ENCODE peak calls at places on chromosomes 4 and X, in five cellular contexts. One of them, this sample, is unnamed. For H3K79me1, the result is how much of the 10 kb centered on the place peaks cover.

GRCh38 chr4:171813195-171813955 is at the start of gene GALNTL6:
- DNase-seq in H9: peak
- DNase-seq in neuronal stem cell: peak
- DNase-seq in IMR-90: no peak
- DNase-seq in mesenchymal stem cell: peak
- DNase-seq in this sample: no peak

GRCh38 chrX:39052751-39053150 is 251.5 kb downstream of the MID1IP1 start:
- DNase-seq in H9: no peak
- DNase-seq in neuronal stem cell: no peak
- DNase-seq in IMR-90: no peak
- DNase-seq in mesenchymal stem cell: no peak
- DNase-seq in this sample: no peak

GRCh38 chr4:184046148-184046547 is 141.0 kb downstream of the STOX2 start:
- DNase-seq in H9: no peak
- DNase-seq in neuronal stem cell: no peak
- DNase-seq in IMR-90: no peak
- DNase-seq in mesenchymal stem cell: no peak
- DNase-seq in this sample: no peak

GRCh38 chrX:7139202-7140081 is 8.1 kb upstream of the STS start:
- DNase-seq in H9: no peak
- DNase-seq in neuronal stem cell: no peak
- DNase-seq in IMR-90: peak
- DNase-seq in mesenchymal stem cell: peak
- DNase-seq in this sample: peak

GRCh38 chr4:78722880-78723279 is 53.3 kb upstream of the BMP2K start:
- DNase-seq in H9: no peak
- DNase-seq in neuronal stem cell: no peak
- DNase-seq in IMR-90: no peak
- DNase-seq in mesenchymal stem cell: no peak
- DNase-seq in this sample: no peak

GRCh38 chr4:87555751-87556619 is 26.8 kb upstream of the SPARCL1 start:
- DNase-seq in H9: no peak
- DNase-seq in neuronal stem cell: no peak
- DNase-seq in IMR-90: peak
- DNase-seq in mesenchymal stem cell: peak
- DNase-seq in this sample: peak

GRCh38 chrX:39811391-39811790 is 286.4 kb downstream of the BCOR start:
- DNase-seq in H9: no peak
- DNase-seq in neuronal stem cell: peak
- DNase-seq in IMR-90: no peak
- DNase-seq in mesenchymal stem cell: peak
- DNase-seq in this sample: no peak

GRCh38 chr4:58247792-58248191 is 1137.6 kb upstream of the IGFBP7 start:
- DNase-seq in H9: peak
- DNase-seq in neuronal stem cell: no peak
- DNase-seq in IMR-90: no peak
- DNase-seq in mesenchymal stem cell: peak
- DNase-seq in this sample: no peak

GRCh38 chr4:965048-965765 is 8.2 kb downstream of the DGKQ start:
- DNase-seq in H9: no peak
- DNase-seq in neuronal stem cell: no peak
- DNase-seq in IMR-90: no peak
- DNase-seq in mesenchymal stem cell: no peak
- DNase-seq in this sample: no peak

GRCh38 chr4:77538574-77539157 is 67.0 kb upstream of the CXCL13 start:
- DNase-seq in H9: no peak
- DNase-seq in neuronal stem cell: no peak
- DNase-seq in IMR-90: no peak
- DNase-seq in mesenchymal stem cell: peak
- DNase-seq in this sample: no peak

GRCh38 chrX:134537179-134537945 is 77.4 kb downstream of the HPRT1 start:
- DNase-seq in H9: no peak
- DNase-seq in neuronal stem cell: no peak
- DNase-seq in IMR-90: peak
- DNase-seq in mesenchymal stem cell: peak
- DNase-seq in this sample: peak

GRCh38 chr4:110510282-110510681 is 34.3 kb downstream of the ENPEP start:
- DNase-seq in H9: no peak
- DNase-seq in neuronal stem cell: no peak
- DNase-seq in IMR-90: no peak
- DNase-seq in mesenchymal stem cell: no peak
- DNase-seq in this sample: no peak

GRCh38 chr4:82711158-82711785 is 87.3 kb downstream of the SCD5 start:
- DNase-seq in H9: no peak
- DNase-seq in neuronal stem cell: no peak
- DNase-seq in IMR-90: no peak
- DNase-seq in mesenchymal stem cell: no peak
- DNase-seq in this sample: no peak

GRCh38 chr4:26083987-26084386 is 170.0 kb downstream of the SMIM20 start:
- DNase-seq in H9: no peak
- DNase-seq in neuronal stem cell: no peak
- DNase-seq in IMR-90: peak
- DNase-seq in mesenchymal stem cell: peak
- DNase-seq in this sample: peak

GRCh38 chrX:84188320-84188834 is 378 bp upstream of the RPS6KA6 start:
- DNase-seq in H9: peak
- DNase-seq in neuronal stem cell: no peak
- DNase-seq in IMR-90: peak
- DNase-seq in mesenchymal stem cell: peak
- DNase-seq in this sample: peak

GRCh38 chr4:54658321-54659093 is 750 bp downstream of the KIT start:
- DNase-seq in H9: peak
- DNase-seq in neuronal stem cell: peak
- DNase-seq in IMR-90: peak
- DNase-seq in mesenchymal stem cell: peak
- DNase-seq in this sample: peak

GRCh38 chr4:95701500-95701899 is 138.4 kb upstream of the PDHA2 start:
- DNase-seq in H9: no peak
- DNase-seq in neuronal stem cell: no peak
- DNase-seq in IMR-90: no peak
- DNase-seq in mesenchymal stem cell: peak
- DNase-seq in this sample: no peak

GRCh38 chr4:76830612-76831474 is 67.1 kb downstream of the SOWAHB start:
- DNase-seq in H9: no peak
- DNase-seq in neuronal stem cell: peak
- DNase-seq in IMR-90: peak
- DNase-seq in mesenchymal stem cell: peak
- DNase-seq in this sample: peak

GRCh38 chrX:72054776-72055495 is 76.8 kb downstream of the RTL5 start:
- DNase-seq in H9: peak
- DNase-seq in neuronal stem cell: no peak
- DNase-seq in IMR-90: no peak
- DNase-seq in mesenchymal stem cell: no peak
- DNase-seq in this sample: no peak

GRCh38 chrX:39714471-39714870 is 383.3 kb downstream of the BCOR start:
- DNase-seq in H9: no peak
- DNase-seq in neuronal stem cell: no peak
- DNase-seq in IMR-90: no peak
- DNase-seq in mesenchymal stem cell: no peak
- DNase-seq in this sample: no peak

GRCh38 chr4:20813698-20814097 is 113.4 kb downstream of the PACRGL start:
- DNase-seq in H9: no peak
- DNase-seq in neuronal stem cell: no peak
- DNase-seq in IMR-90: no peak
- DNase-seq in mesenchymal stem cell: no peak
- DNase-seq in this sample: no peak

GRCh38 chrX:107716045-107716684 is 59.4 kb downstream of the TSC22D3 start:
- DNase-seq in H9: peak
- DNase-seq in neuronal stem cell: peak
- DNase-seq in IMR-90: peak
- DNase-seq in mesenchymal stem cell: no peak
- DNase-seq in this sample: no peak

GRCh38 chr4:151618858-151619257 is 141.9 kb downstream of the GATB start:
- DNase-seq in H9: no peak
- DNase-seq in neuronal stem cell: no peak
- DNase-seq in IMR-90: no peak
- DNase-seq in mesenchymal stem cell: no peak
- DNase-seq in this sample: no peak

GRCh38 chr4:3637326-3638016 is 105.2 kb upstream of the LRPAP1 start:
- DNase-seq in H9: no peak
- DNase-seq in neuronal stem cell: no peak
- DNase-seq in IMR-90: no peak
- DNase-seq in mesenchymal stem cell: no peak
- DNase-seq in this sample: no peak

GRCh38 chr4:156762851-156763250 is 208.7 kb downstream of the PDGFC start:
- DNase-seq in H9: no peak
- DNase-seq in neuronal stem cell: no peak
- DNase-seq in IMR-90: no peak
- DNase-seq in mesenchymal stem cell: no peak
- DNase-seq in this sample: no peak

GRCh38 chr4:76178296-76178695 is 30.1 kb upstream of the NUP54 start:
- DNase-seq in H9: no peak
- DNase-seq in neuronal stem cell: no peak
- DNase-seq in IMR-90: no peak
- DNase-seq in mesenchymal stem cell: no peak
- DNase-seq in this sample: no peak

GRCh38 chrX:104270212-104270611 is 15.5 kb upstream of the ESX1 start:
- DNase-seq in H9: no peak
- DNase-seq in neuronal stem cell: no peak
- DNase-seq in IMR-90: no peak
- DNase-seq in mesenchymal stem cell: no peak
- DNase-seq in this sample: no peak

GRCh38 chr4:138749303-138749702 is 266.3 kb upstream of the NOCT start:
- DNase-seq in H9: no peak
- DNase-seq in neuronal stem cell: no peak
- DNase-seq in IMR-90: peak
- DNase-seq in mesenchymal stem cell: peak
- DNase-seq in this sample: no peak

GRCh38 chrX:34300871-34301270 is 168.8 kb upstream of the FAM47A start:
- DNase-seq in H9: peak
- DNase-seq in neuronal stem cell: peak
- DNase-seq in IMR-90: peak
- DNase-seq in mesenchymal stem cell: peak
- DNase-seq in this sample: no peak

DNA sequence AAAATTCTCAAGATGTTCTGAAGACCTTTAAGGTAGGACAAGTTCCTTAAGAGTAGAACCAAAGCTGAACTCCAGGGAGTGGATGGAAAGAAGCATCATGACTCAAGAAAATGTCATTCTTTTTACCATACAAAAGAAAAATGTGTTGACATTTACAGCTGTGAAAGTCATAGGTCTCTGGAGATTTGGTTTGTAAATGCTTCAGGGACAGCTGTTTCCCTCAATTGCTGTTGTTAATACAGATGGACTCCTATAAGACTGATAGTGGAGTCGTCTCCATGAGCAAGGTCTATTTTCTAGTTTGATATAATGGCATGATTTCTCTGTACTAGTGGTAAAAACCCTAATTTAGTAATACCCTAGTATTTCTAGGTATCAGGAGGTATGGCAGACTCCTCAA is 101.7 kb downstream of the PHOX2B start:
- DNase-seq in H9: no peak
- DNase-seq in neuronal stem cell: no peak
- DNase-seq in IMR-90: no peak
- DNase-seq in mesenchymal stem cell: no peak
- DNase-seq in this sample: no peak
- H3K14ac ChIP-seq in H9: no peak
- H3K14ac ChIP-seq in neuronal stem cell: no peak
- H3K14ac ChIP-seq in IMR-90: no peak
- H3K14ac ChIP-seq in mesenchymal stem cell: no peak
- H3K14ac ChIP-seq in this sample: no peak

GRCh38 chr4:5881340-5881739 is 11.5 kb downstream of the CRMP1 start:
- DNase-seq in H9: no peak
- DNase-seq in neuronal stem cell: no peak
- DNase-seq in IMR-90: peak
- DNase-seq in mesenchymal stem cell: no peak
- DNase-seq in this sample: no peak
- H3K79me1 ChIP-seq in H9: under half
- H3K79me1 ChIP-seq in neuronal stem cell: under half
- H3K79me1 ChIP-seq in IMR-90: under half
- H3K79me1 ChIP-seq in mesenchymal stem cell: under half
- H3K79me1 ChIP-seq in this sample: under half

DNA sequence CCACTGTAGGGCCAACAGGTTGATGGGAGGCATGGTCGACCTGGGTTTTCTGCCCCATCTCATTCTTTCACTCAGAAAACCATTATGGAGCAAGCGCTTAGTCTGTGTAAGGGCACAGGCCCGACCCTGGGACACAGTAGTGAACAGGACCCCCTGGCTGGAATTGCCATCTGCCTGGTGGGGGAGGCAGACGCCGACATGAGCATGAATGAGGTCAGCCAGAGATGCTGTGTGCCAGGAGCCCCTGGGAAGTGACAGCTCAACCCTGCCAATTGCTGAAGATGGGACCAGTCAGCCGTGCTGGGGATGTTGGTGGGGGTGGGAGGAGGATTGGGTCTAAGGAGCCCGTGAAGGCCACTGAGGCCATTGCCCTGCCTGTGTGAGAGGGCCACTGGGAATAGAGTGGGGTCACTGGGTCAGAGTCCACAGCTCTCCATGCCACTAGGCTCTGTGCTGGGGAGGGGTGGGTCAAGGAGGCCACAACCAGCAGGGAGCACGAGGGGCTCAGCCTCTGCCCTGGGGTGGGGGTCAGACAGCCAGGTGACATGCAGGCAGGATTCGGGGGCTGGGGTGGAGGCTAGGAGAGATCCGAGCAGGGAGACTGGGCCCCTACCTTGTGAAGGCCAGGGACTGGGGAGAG is 31.0 kb downstream of the ZNF185 start:
- DNase-seq in H9: no peak
- DNase-seq in neuronal stem cell: no peak
- DNase-seq in IMR-90: no peak
- DNase-seq in mesenchymal stem cell: no peak
- DNase-seq in this sample: no peak
- H2AFZ ChIP-seq in H9: no peak
- H2AFZ ChIP-seq in neuronal stem cell: no peak
- H2AFZ ChIP-seq in IMR-90: no peak
- H2AFZ ChIP-seq in mesenchymal stem cell: no peak
- H2AFZ ChIP-seq in this sample: no peak

GRCh38 chr4:188029114-188029513 is 33.5 kb downstream of the ZFP42 start:
- DNase-seq in H9: no peak
- DNase-seq in neuronal stem cell: no peak
- DNase-seq in IMR-90: no peak
- DNase-seq in mesenchymal stem cell: no peak
- DNase-seq in this sample: no peak
- H3K14ac ChIP-seq in H9: no peak
- H3K14ac ChIP-seq in neuronal stem cell: peak
- H3K14ac ChIP-seq in IMR-90: no peak
- H3K14ac ChIP-seq in mesenchymal stem cell: no peak
- H3K14ac ChIP-seq in this sample: no peak

This sample was measured in trophoblast cell.